ENCODE peak calls at places on chromosome 5, in six cellular contexts. M, T, Z, F, X and S are unnamed samples.

GRCh38 chr5:167802755-167803431 is 488.6 kb upstream of the WWC1 start:
- DNase-seq in Z (no peak), F (no peak), X (no peak), M (no peak), T (peak), S (no peak)

GRCh38 chr5:763998-764781 is 20.3 kb downstream of the ZDHHC11B start:
- DNase-seq in Z (no peak), T (no peak), X (no peak), M (no peak), F (peak), S (no peak)

GRCh38 chr5:159451197-159452052 is 121.1 kb upstream of the IL12B start:
- DNase-seq in Z (no peak), F (no peak), X (peak), M (peak), T (no peak), S (no peak)

GRCh38 chr5:136064510-136064909 is 35.7 kb downstream of the TGFBI start:
- DNase-seq in X (peak), T (peak), M (no peak), F (no peak), Z (no peak), S (no peak)

GRCh38 chr5:153782589-153783238 is 256.0 kb downstream of the FAM114A2 start:
- DNase-seq in F (no peak), X (no peak), Z (no peak), T (peak), M (no peak), S (no peak)

GRCh38 chr5:150180241-150181027 is 9.4 kb upstream of the SLC6A7 start:
- DNase-seq in T (no peak), Z (no peak), M (peak), X (peak), F (peak), S (no peak)

GRCh38 chr5:42842860-42843641 is 31.4 kb upstream of the SELENOP start:
- DNase-seq in X (peak), Z (no peak), M (no peak), F (no peak), T (no peak), S (no peak)

GRCh38 chr5:7884491-7885273 is 15.7 kb downstream of the MTRR start:
- DNase-seq in X (no peak), T (no peak), M (no peak), Z (no peak), F (no peak), S (no peak)

GRCh38 chr5:134581241-134581981 is 51.2 kb downstream of the SAR1B start:
- DNase-seq in F (peak), T (no peak), Z (no peak), M (peak), X (no peak), S (no peak)

GRCh38 chr5:179276838-179277395 is 68.3 kb downstream of the ADAMTS2 start:
- DNase-seq in F (peak), Z (no peak), T (no peak), X (no peak), M (no peak), S (no peak)

GRCh38 chr5:154782326-154782725 is 27.1 kb downstream of the LARP1 start:
- DNase-seq in X (no peak), M (no peak), Z (no peak), F (no peak), T (peak), S (no peak)

GRCh38 chr5:2913306-2913705 is 161.8 kb upstream of the IRX2 start:
- DNase-seq in T (no peak), F (no peak), Z (no peak), M (no peak), X (no peak), S (no peak)

GRCh38 chr5:137072376-137073174 is 426.6 kb downstream of the SPOCK1 start:
- DNase-seq in T (no peak), Z (peak), X (peak), F (no peak), M (no peak), S (no peak)

GRCh38 chr5:79510638-79511037 is 3.3 kb downstream of the HOMER1 start:
- DNase-seq in T (no peak), M (no peak), Z (no peak), F (no peak), X (no peak), S (no peak)

GRCh38 chr5:150703767-150704166 is 2.9 kb upstream of the RBM22 start:
- DNase-seq in T (no peak), M (no peak), F (no peak), Z (no peak), X (peak), S (no peak)

GRCh38 chr5:180889366-180889765 is 9.6 kb upstream of the BTNL8 start:
- DNase-seq in T (no peak), M (no peak), X (no peak), Z (no peak), F (no peak), S (no peak)

GRCh38 chr5:39080597-39081204 is 6.5 kb upstream of the RICTOR start:
- DNase-seq in X (peak), M (no peak), Z (peak), F (no peak), T (peak), S (peak)

GRCh38 chr5:89417990-89418820 is 535.2 kb upstream of the MEF2C start:
- DNase-seq in T (peak), M (no peak), Z (no peak), F (peak), X (peak), S (no peak)

GRCh38 chr5:1515311-1515920 is 8.3 kb downstream of the LPCAT1 start:
- DNase-seq in T (peak), M (peak), X (no peak), F (peak), Z (no peak), S (peak)

GRCh38 chr5:127072861-127073846 is at the start of gene C5orf63:
- DNase-seq in F (peak), M (no peak), X (peak), Z (peak), T (peak), S (peak)

GRCh38 chr5:97575322-97575721 is 392.3 kb upstream of the RIOK2 start:
- DNase-seq in Z (no peak), X (no peak), T (no peak), F (no peak), M (no peak), S (no peak)

GRCh38 chr5:156181656-156182055 is 145.3 kb upstream of the SGCD start:
- DNase-seq in T (no peak), F (no peak), M (no peak), X (no peak), Z (no peak), S (no peak)

GRCh38 chr5:10031817-10032216 is 217.9 kb downstream of the ATPSCKMT start:
- DNase-seq in F (no peak), M (no peak), Z (no peak), T (peak), X (no peak), S (no peak)

GRCh38 chr5:146667633-146668032 is 151.6 kb upstream of the GPR151 start:
- DNase-seq in X (peak), Z (no peak), M (no peak), T (no peak), F (no peak), S (no peak)

GRCh38 chr5:124952079-124952478 is 205.6 kb upstream of the ZNF608 start:
- DNase-seq in F (no peak), X (peak), Z (peak), T (no peak), M (no peak), S (no peak)

GRCh38 chr5:80389575-80389974 is 18.3 kb upstream of the ZFYVE16 start:
- DNase-seq in M (peak), F (peak), X (no peak), Z (no peak), T (no peak), S (no peak)

GRCh38 chr5:77999013-77999798 is 223.1 kb upstream of the TBCA start:
- DNase-seq in Z (no peak), F (no peak), X (no peak), T (no peak), M (no peak), S (no peak)

GRCh38 chr5:125719681-125720676 is 703.2 kb upstream of the GRAMD2B start:
- DNase-seq in T (no peak), M (no peak), F (no peak), X (no peak), Z (no peak), S (no peak)

GRCh38 chr5:163473613-163474243 is 13.3 kb downstream of the HMMR start:
- DNase-seq in F (no peak), M (no peak), X (peak), Z (peak), T (no peak), S (no peak)

GRCh38 chr5:142312399-142312798 is 12.4 kb downstream of the SPRY4 start:
- DNase-seq in T (no peak), Z (no peak), F (no peak), M (no peak), X (no peak), S (no peak)
- TF ChIP-seq CTCF in T (no peak), Z (no peak), F (no peak), M (no peak), X (no peak), S (no peak)

GRCh38 chr5:71734141-71734540 is 15.1 kb downstream of the CARTPT start:
- DNase-seq in F (no peak), M (no peak), Z (no peak), X (no peak), T (no peak), S (no peak)

GRCh38 chr5:71737931-71738539 is 19.0 kb downstream of the CARTPT start:
- DNase-seq in Z (no peak), T (no peak), M (no peak), X (no peak), F (no peak), S (no peak)

GRCh38 chr5:71740015-71740753 is 21.1 kb downstream of the CARTPT start:
- DNase-seq in Z (no peak), M (no peak), T (no peak), F (no peak), X (no peak), S (no peak)

GRCh38 chr5:71743135-71743534 is 24.1 kb downstream of the CARTPT start:
- DNase-seq in Z (no peak), F (no peak), T (no peak), M (no peak), X (no peak), S (no peak)

GRCh38 chr5:71738962-71739361 is 19.9 kb downstream of the CARTPT start:
- DNase-seq in Z (no peak), M (no peak), T (no peak), F (no peak), X (no peak), S (no peak)
- TF ChIP-seq CTCF in Z (no peak), M (no peak), T (no peak), F (no peak), X (no peak), S (no peak)

GRCh38 chr5:133458435-133458834 is 153.9 kb downstream of the FSTL4 start:
- DNase-seq in T (no peak), X (no peak), Z (no peak), M (no peak), F (no peak), S (no peak)

GRCh38 chr5:133457956-133458355 is 154.4 kb downstream of the FSTL4 start:
- DNase-seq in T (no peak), M (no peak), Z (no peak), F (no peak), X (no peak), S (no peak)

GRCh38 chr5:133461796-133462516 is 150.4 kb downstream of the FSTL4 start:
- DNase-seq in X (no peak), M (peak), F (no peak), T (no peak), Z (no peak), S (no peak)

GRCh38 chr5:133459474-133460155 is 152.7 kb downstream of the FSTL4 start:
- DNase-seq in X (no peak), Z (no peak), M (no peak), F (no peak), T (peak), S (no peak)

DNA sequence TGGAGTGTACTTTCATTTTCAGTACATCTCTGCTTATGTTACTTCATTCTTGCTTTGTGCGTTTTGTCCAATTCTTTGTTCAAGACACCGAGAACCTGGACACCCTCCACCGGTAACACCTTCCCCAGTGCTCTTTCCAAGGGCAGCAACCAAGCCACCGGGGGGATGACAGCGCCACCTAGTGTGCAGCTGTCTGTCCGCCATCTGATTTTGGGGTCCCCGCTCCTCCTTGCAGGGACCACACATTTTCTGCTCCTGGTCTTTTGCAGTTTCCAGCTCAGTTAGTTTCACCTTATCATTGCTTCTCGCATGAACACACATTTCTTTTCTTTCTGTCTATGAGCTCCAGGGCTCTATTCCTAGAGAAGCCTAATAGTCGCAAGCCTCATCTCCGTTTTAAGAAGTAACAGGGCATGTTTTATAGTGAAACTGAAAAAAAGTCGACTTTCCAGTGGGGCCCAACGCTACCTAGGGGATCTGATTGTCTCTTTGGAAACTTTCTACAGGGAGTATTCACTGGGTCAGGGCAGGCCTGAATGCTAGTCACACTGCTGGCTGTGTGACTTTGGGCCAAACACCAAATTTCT is 152.1 kb downstream of the FSTL4 start:
- DNase-seq in M (no peak), X (peak), F (no peak), T (peak), Z (peak), S (no peak)
- TF ChIP-seq CTCF in M (peak), X (peak), F (peak), T (peak), Z (peak), S (peak)

GRCh38 chr5:15768936-15769335 is 269.0 kb downstream of the FBXL7 start:
- DNase-seq in M (no peak), Z (no peak), F (no peak), X (no peak), T (no peak), S (no peak)
- TF ChIP-seq CTCF in M (no peak), Z (no peak), F (no peak), X (no peak), T (peak), S (no peak)

GRCh38 chr5:44048268-44048984 is 340.8 kb downstream of the FGF10 start:
- DNase-seq in F (no peak), T (no peak), X (peak), M (no peak), Z (no peak), S (no peak)
- TF ChIP-seq CTCF in F (no peak), T (no peak), X (no peak), M (no peak), Z (no peak), S (no peak)